ENCODE peak calls at places on chromosomes 7 and 10, in ten cellular contexts. One of them, this sample, is unnamed.

GRCh38 chr10:116704926-116705325 is 37.4 kb downstream of the HSPA12A start:
- DNase-seq in activated gamma-delta T cell: no peak
- DNase-seq in PC-3: no peak
- DNase-seq in neuronal stem cell: no peak
- DNase-seq in NCI-H2029: peak; percentile 2
- DNase-seq in C1 segment of cervical spinal cord: no peak
- DNase-seq in activated T-helper 1 cell treated with anti-CD3 and anti-CD28 coated beads, Interleukin-2, amount 50 U/mL, for 16 hours: no peak
- DNase-seq in HS-5: no peak
- DNase-seq in NB4: no peak
- DNase-seq in left cardiac atrium: no peak
- DNase-seq in this sample: peak; percentile 46

GRCh38 chr7:14836571-14837189 is 65.9 kb downstream of the DGKB start:
- DNase-seq in activated gamma-delta T cell: no peak
- DNase-seq in PC-3: peak; percentile 84
- DNase-seq in neuronal stem cell: peak; percentile 15
- DNase-seq in NCI-H2029: peak; percentile 80
- DNase-seq in C1 segment of cervical spinal cord: no peak
- DNase-seq in activated T-helper 1 cell treated with anti-CD3 and anti-CD28 coated beads, Interleukin-2, amount 50 U/mL, for 16 hours: no peak
- DNase-seq in HS-5: peak; percentile 73
- DNase-seq in NB4: no peak
- DNase-seq in left cardiac atrium: peak; percentile 50
- DNase-seq in this sample: no peak

GRCh38 chr7:7157887-7158271 is 24.5 kb upstream of the C1GALT1 start:
- DNase-seq in activated gamma-delta T cell: no peak
- DNase-seq in PC-3: peak; percentile 22
- DNase-seq in neuronal stem cell: no peak
- DNase-seq in NCI-H2029: no peak
- DNase-seq in C1 segment of cervical spinal cord: no peak
- DNase-seq in activated T-helper 1 cell treated with anti-CD3 and anti-CD28 coated beads, Interleukin-2, amount 50 U/mL, for 16 hours: no peak
- DNase-seq in HS-5: peak; percentile 85
- DNase-seq in NB4: no peak
- DNase-seq in left cardiac atrium: no peak
- DNase-seq in this sample: no peak

GRCh38 chr10:34575882-34576281 is 239.2 kb downstream of the PARD3 start:
- DNase-seq in activated gamma-delta T cell: no peak
- DNase-seq in PC-3: peak; percentile 84
- DNase-seq in neuronal stem cell: no peak
- DNase-seq in NCI-H2029: no peak
- DNase-seq in C1 segment of cervical spinal cord: no peak
- DNase-seq in activated T-helper 1 cell treated with anti-CD3 and anti-CD28 coated beads, Interleukin-2, amount 50 U/mL, for 16 hours: no peak
- DNase-seq in HS-5: no peak
- DNase-seq in NB4: no peak
- DNase-seq in left cardiac atrium: no peak
- DNase-seq in this sample: no peak

GRCh38 chr10:78814430-78814806 is 254.3 kb upstream of the ZMIZ1 start:
- DNase-seq in activated gamma-delta T cell: no peak
- DNase-seq in PC-3: no peak
- DNase-seq in neuronal stem cell: no peak
- DNase-seq in NCI-H2029: no peak
- DNase-seq in C1 segment of cervical spinal cord: no peak
- DNase-seq in activated T-helper 1 cell treated with anti-CD3 and anti-CD28 coated beads, Interleukin-2, amount 50 U/mL, for 16 hours: no peak
- DNase-seq in HS-5: no peak
- DNase-seq in NB4: no peak
- DNase-seq in left cardiac atrium: no peak
- DNase-seq in this sample: no peak

GRCh38 chr7:134165266-134165665 is 38.1 kb downstream of the LRGUK start:
- DNase-seq in activated gamma-delta T cell: no peak
- DNase-seq in PC-3: no peak
- DNase-seq in neuronal stem cell: no peak
- DNase-seq in NCI-H2029: no peak
- DNase-seq in C1 segment of cervical spinal cord: no peak
- DNase-seq in activated T-helper 1 cell treated with anti-CD3 and anti-CD28 coated beads, Interleukin-2, amount 50 U/mL, for 16 hours: no peak
- DNase-seq in HS-5: no peak
- DNase-seq in NB4: no peak
- DNase-seq in left cardiac atrium: no peak
- DNase-seq in this sample: peak; percentile 11

GRCh38 chr10:19845963-19846362 is 29.7 kb downstream of the PLXDC2 start:
- DNase-seq in activated gamma-delta T cell: no peak
- DNase-seq in PC-3: peak; percentile 3
- DNase-seq in neuronal stem cell: no peak
- DNase-seq in NCI-H2029: no peak
- DNase-seq in C1 segment of cervical spinal cord: no peak
- DNase-seq in activated T-helper 1 cell treated with anti-CD3 and anti-CD28 coated beads, Interleukin-2, amount 50 U/mL, for 16 hours: no peak
- DNase-seq in HS-5: no peak
- DNase-seq in NB4: no peak
- DNase-seq in left cardiac atrium: no peak
- DNase-seq in this sample: no peak

GRCh38 chr7:24834150-24834798 is 77.0 kb upstream of the GSDME start:
- DNase-seq in activated gamma-delta T cell: no peak
- DNase-seq in PC-3: no peak
- DNase-seq in neuronal stem cell: no peak
- DNase-seq in NCI-H2029: no peak
- DNase-seq in C1 segment of cervical spinal cord: no peak
- DNase-seq in activated T-helper 1 cell treated with anti-CD3 and anti-CD28 coated beads, Interleukin-2, amount 50 U/mL, for 16 hours: no peak
- DNase-seq in HS-5: no peak
- DNase-seq in NB4: no peak
- DNase-seq in left cardiac atrium: no peak
- DNase-seq in this sample: no peak

GRCh38 chr10:79059859-79060379 is 8.8 kb upstream of the ZMIZ1 start:
- DNase-seq in activated gamma-delta T cell: no peak
- DNase-seq in PC-3: no peak
- DNase-seq in neuronal stem cell: no peak
- DNase-seq in NCI-H2029: no peak
- DNase-seq in C1 segment of cervical spinal cord: peak; percentile 46
- DNase-seq in activated T-helper 1 cell treated with anti-CD3 and anti-CD28 coated beads, Interleukin-2, amount 50 U/mL, for 16 hours: no peak
- DNase-seq in HS-5: no peak
- DNase-seq in NB4: no peak
- DNase-seq in left cardiac atrium: peak; percentile 28
- DNase-seq in this sample: peak; percentile 73

GRCh38 chr10:60203993-60204618 is 185.6 kb downstream of the ANK3 start:
- DNase-seq in activated gamma-delta T cell: no peak
- DNase-seq in PC-3: peak; percentile 77
- DNase-seq in neuronal stem cell: peak; percentile 21
- DNase-seq in NCI-H2029: no peak
- DNase-seq in C1 segment of cervical spinal cord: no peak
- DNase-seq in activated T-helper 1 cell treated with anti-CD3 and anti-CD28 coated beads, Interleukin-2, amount 50 U/mL, for 16 hours: no peak
- DNase-seq in HS-5: no peak
- DNase-seq in NB4: peak; percentile 44
- DNase-seq in left cardiac atrium: no peak
- DNase-seq in this sample: no peak

GRCh38 chr7:157263156-157263555 is 73.6 kb upstream of the DNAJB6 start:
- DNase-seq in activated gamma-delta T cell: no peak
- DNase-seq in PC-3: no peak
- DNase-seq in neuronal stem cell: no peak
- DNase-seq in NCI-H2029: no peak
- DNase-seq in C1 segment of cervical spinal cord: no peak
- DNase-seq in activated T-helper 1 cell treated with anti-CD3 and anti-CD28 coated beads, Interleukin-2, amount 50 U/mL, for 16 hours: no peak
- DNase-seq in HS-5: no peak
- DNase-seq in NB4: no peak
- DNase-seq in left cardiac atrium: no peak
- DNase-seq in this sample: no peak

This sample was measured in dorsolateral prefrontal cortex.